ENCODE peak calls at places on chromosomes 4 and X, in ten cellular contexts. A, R, Z, X, T, Q, D, K, N and V are unnamed samples.

GRCh38 chr4:156581282-156581681 is 390.3 kb downstream of the PDGFC start:
- DNase-seq in A (no peak), R (no peak), Z (no peak), X (no peak), T (no peak), Q (no peak), D (peak; percentile 22), K (no peak), N (no peak), V (no peak)

GRCh38 chrX:46381630-46382029 is 163.6 kb downstream of the ZNF674 start:
- DNase-seq in A (no peak), R (peak; percentile 8), Z (peak; percentile 2), X (peak; percentile 35), T (peak; percentile 40), Q (peak; percentile 10), D (peak; percentile 70), K (peak; percentile 47), N (peak; percentile 31), V (peak; percentile 23)

GRCh38 chr4:186820371-186820990 is 96.8 kb upstream of the FAT1 start:
- DNase-seq in A (no peak), R (peak; percentile 71), Z (no peak), X (peak; percentile 42), T (no peak), Q (peak; percentile 77), D (peak; percentile 82), K (no peak), N (peak; percentile 55), V (no peak)

GRCh38 chr4:101972791-101973190 is 182.3 kb downstream of the BANK1 start:
- DNase-seq in A (no peak), R (no peak), Z (no peak), X (no peak), T (no peak), Q (no peak), D (no peak), K (no peak), N (no peak), V (peak; percentile 39)

GRCh38 chrX:46573896-46574336 is 351 bp downstream of the CHST7 start:
- DNase-seq in A (no peak), R (no peak), Z (peak; percentile 32), X (peak; percentile 77), T (peak; percentile 79), Q (peak; percentile 65), D (peak; percentile 78), K (peak; percentile 86), N (no peak), V (peak; percentile 71)

GRCh38 chr4:76028242-76028859 is 5.1 kb upstream of the CXCL10 start:
- DNase-seq in A (no peak), R (no peak), Z (no peak), X (no peak), T (no peak), Q (no peak), D (no peak), K (no peak), N (no peak), V (no peak)

GRCh38 chr4:134691915-134692314 is 490.3 kb upstream of the PABPC4L start:
- DNase-seq in A (no peak), R (no peak), Z (no peak), X (no peak), T (no peak), Q (peak; percentile 60), D (no peak), K (no peak), N (no peak), V (no peak)

GRCh38 chr4:73375328-73375741 is 28.8 kb upstream of the ALB start:
- DNase-seq in A (no peak), R (no peak), Z (no peak), X (no peak), T (no peak), Q (no peak), D (no peak), K (no peak), N (no peak), V (no peak)

GRCh38 chr4:2428496-2429213 is 9.9 kb downstream of the CFAP99 start:
- DNase-seq in A (no peak), R (no peak), Z (no peak), X (no peak), T (peak; percentile 25), Q (no peak), D (no peak), K (no peak), N (no peak), V (no peak)

GRCh38 chr4:1792832-1793495 is at the start of gene FGFR3:
- DNase-seq in A (no peak), R (no peak), Z (peak; percentile 58), X (peak; percentile 64), T (peak; percentile 86), Q (peak; percentile 10), D (peak; percentile 81), K (no peak), N (peak; percentile 82), V (peak; percentile 51)

GRCh38 chrX:32673193-32673592 is 538.2 kb downstream of the DMD start:
- DNase-seq in A (no peak), R (no peak), Z (no peak), X (no peak), T (no peak), Q (no peak), D (peak; percentile 60), K (peak; percentile 30), N (no peak), V (no peak)

DNA sequence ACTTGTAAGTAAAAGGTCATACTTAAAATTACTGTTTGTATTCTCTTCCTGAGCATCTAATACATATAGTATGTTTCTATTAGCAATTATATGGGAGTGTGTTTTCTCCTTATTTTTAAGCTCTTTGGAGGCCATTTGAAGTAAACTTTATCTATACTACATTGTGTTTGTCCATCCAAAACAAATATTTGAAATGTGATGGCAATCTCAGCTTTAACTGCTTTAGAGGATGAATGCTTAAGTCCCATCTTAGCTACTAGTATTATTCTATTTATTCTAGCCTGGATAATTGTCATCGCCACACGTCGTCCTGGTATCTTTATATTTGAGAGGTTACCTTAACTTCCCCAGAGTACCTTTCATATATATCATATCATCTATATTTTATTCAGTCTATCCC is 335.8 kb downstream of the NAF1 start:
- DNase-seq in A (no peak), R (no peak), Z (no peak), X (no peak), T (no peak), Q (no peak), D (no peak), K (no peak), N (no peak), V (no peak)
- H3K9me3 ChIP-seq in A (no peaks in the 10 kb centered on the region), R (no peaks in the 10 kb centered on the region), Z (no peaks in the 10 kb centered on the region), X (no peaks in the 10 kb centered on the region), T (no peaks in the 10 kb centered on the region), Q (no peaks in the 10 kb centered on the region), D (no peaks in the 10 kb centered on the region), K (no peaks in the 10 kb centered on the region), N (no peaks in the 10 kb centered on the region), V (no peaks in the 10 kb centered on the region)

DNA sequence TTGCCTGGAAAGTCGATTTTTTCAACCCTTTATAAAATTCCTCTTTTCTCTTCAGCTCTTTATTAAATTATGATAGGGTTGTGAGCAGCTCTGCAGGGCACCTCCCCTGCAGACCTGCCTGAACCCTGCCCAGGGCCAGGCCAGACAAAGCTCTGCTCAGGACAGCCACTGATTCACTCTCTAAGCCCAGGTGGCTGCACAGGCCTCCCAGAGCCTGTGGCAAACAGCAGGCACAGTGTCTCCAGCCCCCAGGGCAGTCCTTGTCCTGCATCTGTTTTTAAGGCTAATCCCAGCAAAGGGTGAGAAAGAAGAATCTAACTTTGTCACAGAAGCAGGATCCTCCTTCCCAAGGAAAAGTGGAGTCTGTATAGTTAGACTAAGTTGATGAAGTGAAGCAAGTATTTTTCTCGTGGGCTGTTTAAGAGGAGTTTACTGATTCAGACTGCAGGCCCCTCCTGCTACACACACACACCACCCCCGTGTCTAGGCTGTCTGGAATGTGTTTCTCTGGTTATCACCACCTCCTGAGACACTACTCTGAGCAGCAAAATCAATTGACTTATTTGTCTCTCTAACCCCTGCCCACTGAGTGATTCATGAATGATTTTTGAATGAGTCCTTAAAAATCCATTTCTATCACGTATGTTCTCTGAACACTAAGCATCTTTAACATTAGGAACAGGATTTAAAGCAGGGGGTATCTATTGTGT is 101.7 kb downstream of the CHIC2 start:
- DNase-seq in A (no peak), R (no peak), Z (peak; percentile 23), X (peak; percentile 88), T (no peak), Q (peak; percentile 96), D (peak; percentile 63), K (no peak), N (no peak), V (no peak)
- H2AFZ ChIP-seq in A (no peak overlapping the region), R (no peak overlapping the region), Z (peak overlapping the region; percentile 25), X (no peak overlapping the region), T (no peak overlapping the region), Q (no peak overlapping the region), D (no peak overlapping the region), K (peak overlapping the region; percentile 78), N (no peak overlapping the region), V (no peak overlapping the region)

DNA sequence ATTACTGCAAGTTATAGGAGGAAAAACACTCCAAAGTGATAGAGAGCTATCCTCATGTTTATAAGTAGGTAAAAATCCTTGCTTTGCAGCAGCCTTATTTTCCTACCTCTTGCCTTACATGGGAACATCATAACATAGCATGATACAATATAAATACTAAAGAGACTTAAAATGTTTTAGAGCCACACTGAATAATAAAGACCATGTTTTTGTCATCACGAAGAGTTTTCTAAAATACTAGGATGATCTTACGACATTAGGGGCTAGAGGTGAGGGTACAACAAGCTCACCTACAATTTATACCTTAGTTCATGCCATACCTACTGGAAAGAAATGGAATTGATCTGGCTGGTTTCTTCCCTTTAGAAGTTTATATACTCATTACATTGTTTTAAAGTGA is 184.8 kb downstream of the FBXW7 start:
- DNase-seq in A (no peak), R (no peak), Z (no peak), X (no peak), T (no peak), Q (no peak), D (no peak), K (no peak), N (no peak), V (no peak)
- H3K4me2 ChIP-seq in A (no peak overlapping the region), R (no peak overlapping the region), Z (peak overlapping the region; percentile 25), X (peak overlapping the region; percentile 91), T (no peak overlapping the region), Q (peak overlapping the region; percentile 74), D (no peak overlapping the region), K (no peak overlapping the region), N (no peak overlapping the region), V (peak overlapping the region; percentile 75)

GRCh38 chr4:129064717-129065116 is 28.6 kb downstream of the SCLT1 start:
- DNase-seq in A (no peak), R (no peak), Z (no peak), X (peak; percentile 64), T (no peak), Q (peak; percentile 76), D (no peak), K (no peak), N (no peak), V (no peak)
- H3K9me3 ChIP-seq in A (peaks cover 19% of the 10 kb centered on the region), R (peaks cover 13% of the 10 kb centered on the region), Z (peaks cover 39% of the 10 kb centered on the region), X (no peaks in the 10 kb centered on the region), T (peaks cover 6% of the 10 kb centered on the region), Q (no peaks in the 10 kb centered on the region), D (peaks cover 46% of the 10 kb centered on the region), K (peaks cover 46% of the 10 kb centered on the region), N (peaks cover 29% of the 10 kb centered on the region), V (peaks cover 39% of the 10 kb centered on the region)